ENCODE peak calls at places on chromosome 13, in eight cellular contexts. S, K, J, M, O, T, R and L are unnamed samples.
A peak's percentile ranks its signal among the peaks of the same experiment; 100 is the strongest.

GRCh38 chr13:99040536-99041141 is 62.8 kb upstream of the DOCK9 start:
- DNase-seq in J (no peak), S (no peak), M (no peak), R (no peak), T (no peak), O (no peak), K (no peak), L (no peak)

GRCh38 chr13:106028916-106029315 is 506.5 kb downstream of the EFNB2 start:
- DNase-seq in R (no peak), T (no peak), O (no peak), M (no peak), J (no peak), K (no peak), S (no peak), L (no peak)

GRCh38 chr13:26498524-26499208 is 58.8 kb upstream of the WASF3 start:
- DNase-seq in T (peak; percentile 42), K (no peak), M (no peak), R (no peak), J (peak; percentile 57), S (peak; percentile 12), O (no peak), L (peak; percentile 21)

GRCh38 chr13:110005563-110005962 is 219.2 kb upstream of the IRS2 start:
- DNase-seq in R (no peak), J (no peak), M (no peak), S (no peak), K (no peak), O (no peak), T (no peak), L (no peak)

GRCh38 chr13:45872574-45872973 is 21.0 kb upstream of the SIAH3 start:
- DNase-seq in M (no peak), R (no peak), O (no peak), T (no peak), J (peak; percentile 83), K (no peak), S (no peak), L (no peak)

GRCh38 chr13:31824705-31825512 is 85.6 kb downstream of the RXFP2 start:
- DNase-seq in S (peak; percentile 55), J (peak; percentile 15), M (no peak), T (peak; percentile 7), R (no peak), O (peak; percentile 7), K (no peak), L (peak; percentile 46)

GRCh38 chr13:71242191-71242590 is 624.8 kb downstream of the DACH1 start:
- DNase-seq in M (no peak), K (no peak), R (no peak), O (no peak), S (peak; percentile 2), J (peak; percentile 16), T (peak; percentile 72), L (peak; percentile 20)

GRCh38 chr13:106630162-106630561 is 62.2 kb upstream of the ARGLU1 start:
- DNase-seq in S (no peak), J (peak; percentile 59), M (no peak), R (no peak), O (no peak), T (peak; percentile 20), K (no peak), L (peak; percentile 51)

GRCh38 chr13:105972811-105973590 is 562.5 kb downstream of the EFNB2 start:
- DNase-seq in M (no peak), S (no peak), R (no peak), T (no peak), K (no peak), O (no peak), J (peak; percentile 38), L (no peak)

GRCh38 chr13:81058916-81059290 is 718.0 kb upstream of the SPRY2 start:
- DNase-seq in K (no peak), M (no peak), T (no peak), S (no peak), O (no peak), J (no peak), R (no peak), L (no peak)

GRCh38 chr13:26721251-26721939 is 39.2 kb downstream of the GPR12 start:
- DNase-seq in R (peak; percentile 12), M (peak; percentile 75), T (no peak), S (no peak), O (no peak), K (no peak), J (no peak), L (no peak)

GRCh38 chr13:36865265-36865664 is 46.2 kb downstream of the RFXAP start:
- DNase-seq in M (no peak), T (no peak), O (no peak), R (no peak), J (no peak), S (no peak), K (no peak), L (no peak)

GRCh38 chr13:106917673-106918652 is 350.0 kb upstream of the ARGLU1 start:
- DNase-seq in K (peak; percentile 74), R (peak; percentile 69), S (peak; percentile 76), O (peak; percentile 50), T (peak; percentile 73), M (peak; percentile 75), J (peak; percentile 93), L (no peak)

GRCh38 chr13:73767191-73767741 is 366.9 kb downstream of the KLF12 start:
- DNase-seq in R (no peak), O (peak; percentile 4), J (peak; percentile 77), T (no peak), M (no peak), S (no peak), K (no peak), L (no peak)

GRCh38 chr13:39105110-39105509 is 66.9 kb downstream of the NHLRC3 start:
- DNase-seq in O (peak; percentile 20), J (no peak), R (no peak), T (peak; percentile 24), S (peak; percentile 33), K (no peak), M (no peak), L (peak; percentile 98)

GRCh38 chr13:48643159-48643558 is 10.6 kb upstream of the CYSLTR2 start:
- DNase-seq in K (no peak), M (no peak), O (no peak), R (no peak), S (no peak), T (no peak), J (no peak), L (no peak)

GRCh38 chr13:99886706-99887105 is 84.9 kb downstream of the ZIC5 start:
- DNase-seq in M (no peak), J (no peak), O (no peak), K (no peak), T (no peak), R (no peak), S (no peak), L (no peak)

GRCh38 chr13:36788276-36788675 is 30.7 kb upstream of the RFXAP start:
- DNase-seq in R (no peak), T (no peak), O (no peak), J (no peak), K (no peak), M (no peak), S (no peak), L (no peak)

GRCh38 chr13:28161370-28161769 is 23.0 kb downstream of the PAN3 start:
- DNase-seq in R (no peak), J (peak; percentile 47), S (peak; percentile 9), T (peak; percentile 75), M (no peak), K (no peak), O (no peak), L (peak; percentile 75)

GRCh38 chr13:94020833-94021232 is 458.6 kb downstream of the DCT start:
- DNase-seq in R (no peak), O (no peak), T (peak; percentile 54), S (no peak), M (no peak), J (no peak), K (no peak), L (no peak)

GRCh38 chr13:113749507-113749906 is 9.5 kb upstream of the TMEM255B start:
- DNase-seq in R (no peak), T (no peak), S (no peak), M (no peak), K (no peak), J (no peak), O (no peak), L (no peak)